ENCODE peak calls at places on chromosomes 3 and 15, in seven cellular contexts. S is IMR-90, Y is neuronal stem cell, B is H9, N is mesendoderm, L is trophoblast cell, H is H1. A is an unnamed sample.

GRCh38 chr3:141498592-141499223 is 11.9 kb downstream of the RASA2 start:
- DNase-seq in H (no peak), S (no peak), L (peak), Y (no peak), N (no peak), B (no peak), A (peak)

GRCh38 chr3:28727321-28727720 is 378.7 kb upstream of the AZI2 start:
- DNase-seq in B (no peak), H (no peak), L (no peak), N (no peak), S (no peak), Y (no peak), A (no peak)

GRCh38 chr15:75238150-75238549 is 20.0 kb upstream of the GOLGA6C start:
- DNase-seq in S (no peak), B (no peak), L (no peak), H (no peak), N (no peak), Y (no peak), A (no peak)

GRCh38 chr3:138187296-138188012 is at the start of gene ARMC8:
- DNase-seq in N (peak), B (no peak), H (peak), Y (peak), S (no peak), L (peak), A (peak)

GRCh38 chr3:52453496-52454234 is at the start of gene TNNC1:
- DNase-seq in Y (no peak), H (no peak), S (no peak), L (peak), B (peak), N (peak), A (no peak)

GRCh38 chr15:87619161-87619960 is 637.2 kb downstream of the NTRK3 start:
- DNase-seq in L (peak), N (peak), H (no peak), B (no peak), S (peak), Y (no peak), A (peak)

GRCh38 chr3:123758081-123758564 is 126.0 kb downstream of the MYLK start:
- DNase-seq in B (no peak), S (peak), Y (peak), N (no peak), H (peak), L (no peak), A (peak)

GRCh38 chr3:131396170-131396569 is 14.6 kb downstream of the NUDT16 start:
- DNase-seq in Y (no peak), N (no peak), S (no peak), H (no peak), L (no peak), B (no peak), A (no peak)

GRCh38 chr3:108333951-108334350 is 37.6 kb downstream of the HHLA2 start:
- DNase-seq in S (no peak), L (no peak), N (no peak), Y (no peak), B (no peak), H (no peak), A (no peak)

GRCh38 chr15:75696303-75696657 is 16.4 kb downstream of the CSPG4 start:
- DNase-seq in N (no peak), H (no peak), L (no peak), Y (no peak), S (no peak), B (no peak), A (no peak)

GRCh38 chr3:15497984-15498383 is 23.5 kb downstream of the COLQ start:
- DNase-seq in Y (no peak), H (no peak), S (no peak), L (no peak), B (no peak), N (no peak), A (no peak)

GRCh38 chr3:101119535-101119934 is 126.3 kb upstream of the ABI3BP start:
- DNase-seq in Y (no peak), L (no peak), H (no peak), B (no peak), N (no peak), S (peak), A (peak)

GRCh38 chr15:42608110-42608531 is 32.7 kb downstream of the STARD9 start:
- DNase-seq in N (no peak), B (no peak), H (no peak), L (peak), S (no peak), Y (no peak), A (peak)

GRCh38 chr15:101233651-101234281 is 18.1 kb downstream of the CHSY1 start:
- DNase-seq in S (no peak), B (no peak), N (no peak), Y (no peak), L (no peak), H (no peak), A (no peak)

GRCh38 chr3:7377103-7377502 is 516.2 kb downstream of the GRM7 start:
- DNase-seq in S (no peak), N (no peak), B (no peak), L (no peak), H (no peak), Y (no peak), A (no peak)

DNA sequence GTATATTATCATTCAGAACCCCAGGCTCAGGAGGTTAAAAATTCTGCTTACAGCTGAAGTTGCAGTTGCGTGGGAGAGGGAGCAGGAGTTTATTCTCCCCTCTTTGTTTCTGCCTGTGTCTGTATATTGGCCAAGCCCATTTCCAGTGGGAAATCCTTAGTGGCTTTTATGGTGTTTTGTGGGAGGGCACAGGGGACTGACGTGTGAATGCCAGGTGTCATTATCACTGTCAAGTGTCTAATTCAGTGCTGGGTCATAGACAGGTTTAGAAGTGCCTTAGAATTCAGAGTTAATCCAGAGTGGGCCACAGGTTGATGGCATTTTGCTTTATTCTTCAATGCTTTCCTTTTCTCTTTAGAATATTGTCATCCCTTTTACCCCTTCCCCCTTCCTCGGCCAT is 33.4 kb downstream of the SLCO3A1 start:
- DNase-seq in L (no peak), B (no peak), H (no peak), S (no peak), Y (no peak), N (no peak), A (no peak)
- H3K23ac ChIP-seq in L (no peak), B (no peak), H (no peak), S (no peak), Y (no peak), N (no peak), A (no peak)

GRCh38 chr3:159860269-159860668 is 128.4 kb upstream of the IL12A start:
- DNase-seq in H (no peak), L (no peak), N (peak), S (no peak), Y (no peak), B (no peak), A (no peak)
- H3K23ac ChIP-seq in H (no peak), L (no peak), N (no peak), S (peak), Y (no peak), B (no peak), A (no peak)

DNA sequence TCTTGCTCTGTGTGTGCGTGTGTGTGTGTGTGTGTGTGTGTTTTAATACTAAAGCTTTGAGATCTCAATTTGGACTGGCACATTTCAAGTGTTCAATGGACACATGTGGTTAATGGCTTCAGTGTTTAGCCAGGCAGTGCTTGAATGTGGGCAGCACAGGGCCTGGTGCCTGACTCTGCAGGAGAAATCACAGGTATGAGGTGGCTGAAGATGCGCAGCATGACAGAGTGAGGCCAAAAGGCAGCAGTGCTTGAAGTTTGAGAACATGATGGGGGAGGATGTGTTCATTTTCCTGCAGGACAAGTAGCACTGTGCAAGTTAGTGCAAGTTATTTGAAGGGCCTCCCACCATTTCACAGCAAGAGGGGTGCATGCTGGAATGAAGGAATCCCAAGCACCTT is 620.5 kb upstream of the TBL1XR1 start:
- DNase-seq in B (no peak), L (no peak), N (no peak), Y (no peak), H (no peak), S (no peak), A (no peak)
- H3K23ac ChIP-seq in B (no peak), L (no peak), N (no peak), Y (no peak), H (no peak), S (no peak), A (no peak)

GRCh38 chr3:80023010-80023409 is 255.2 kb upstream of the ROBO1 start:
- DNase-seq in Y (no peak), B (no peak), S (no peak), N (no peak), H (no peak), L (no peak), A (no peak)
- H3K23ac ChIP-seq in Y (no peak), B (no peak), S (no peak), N (no peak), H (no peak), L (no peak), A (no peak)

GRCh38 chr3:47413751-47414150 is 32.9 kb downstream of the PTPN23 start:
- DNase-seq in H (no peak), N (no peak), B (no peak), S (no peak), L (no peak), Y (no peak), A (no peak)

GRCh38 chr3:47418167-47419082 is 37.6 kb downstream of the PTPN23 start:
- DNase-seq in N (peak), B (no peak), Y (no peak), L (no peak), S (no peak), H (no peak), A (no peak)

GRCh38 chr3:47414161-47414564 is 33.3 kb downstream of the PTPN23 start:
- DNase-seq in B (no peak), Y (no peak), L (no peak), H (no peak), S (no peak), N (no peak), A (no peak)

GRCh38 chr3:47414666-47415587 is 34.1 kb downstream of the PTPN23 start:
- DNase-seq in Y (no peak), B (no peak), L (no peak), H (no peak), N (no peak), S (no peak), A (no peak)

GRCh38 chr3:47416041-47416440 is 35.2 kb downstream of the PTPN23 start:
- DNase-seq in S (no peak), L (no peak), B (peak), N (peak), Y (no peak), H (no peak), A (no peak)
- H3K23ac ChIP-seq in S (no peak), L (no peak), B (no peak), N (no peak), Y (peak), H (no peak), A (no peak)